ENCODE peak calls at places on chromosomes 11 and 22, in nine cellular contexts. J, S, Z, Y, G, M, P, Q and X are unnamed samples.

GRCh38 chr11:70364745-70365535 is 33.4 kb upstream of the CTTN start:
- DNase-seq in J (no peak), S (no peak), Z (no peak), Y (no peak), G (no peak), M (no peak), P (peak; percentile 31), Q (no peak), X (no peak)

GRCh38 chr22:27545071-27545470 is 256.5 kb downstream of the MN1 start:
- DNase-seq in J (no peak), S (no peak), Z (no peak), Y (no peak), G (no peak), M (no peak), P (no peak), Q (no peak), X (no peak)

GRCh38 chr22:23175817-23176644 is 4.3 kb upstream of the BCR start:
- DNase-seq in J (no peak), S (no peak), Z (no peak), Y (no peak), G (no peak), M (no peak), P (no peak), Q (no peak), X (no peak)

GRCh38 chr11:130211144-130211543 is 51.6 kb downstream of the ST14 start:
- DNase-seq in J (no peak), S (peak; percentile 4), Z (no peak), Y (no peak), G (no peak), M (no peak), P (no peak), Q (no peak), X (peak; percentile 4)

GRCh38 chr11:77497368-77497767 is 23.5 kb upstream of the PAK1 start:
- DNase-seq in J (no peak), S (no peak), Z (no peak), Y (no peak), G (no peak), M (no peak), P (no peak), Q (no peak), X (no peak)

GRCh38 chr22:45502215-45503070 is at the start of gene FBLN1:
- DNase-seq in J (peak; percentile 70), S (no peak), Z (peak; percentile 42), Y (peak; percentile 85), G (peak; percentile 55), M (no peak), P (no peak), Q (peak; percentile 43), X (no peak)

GRCh38 chr22:35377735-35378134 is 3.2 kb upstream of the HMOX1 start:
- DNase-seq in J (no peak), S (no peak), Z (no peak), Y (no peak), G (no peak), M (no peak), P (no peak), Q (no peak), X (no peak)

GRCh38 chr22:19386248-19386647 is 45.3 kb downstream of the HIRA start:
- DNase-seq in J (no peak), S (no peak), Z (no peak), Y (no peak), G (no peak), M (no peak), P (no peak), Q (no peak), X (no peak)

GRCh38 chr22:26756675-26757293 is 99.4 kb downstream of the MIAT start:
- DNase-seq in J (peak; percentile 36), S (peak; percentile 35), Z (no peak), Y (peak; percentile 67), G (peak; percentile 65), M (peak; percentile 46), P (peak; percentile 20), Q (no peak), X (peak; percentile 79)

GRCh38 chr11:114960117-114960516 is 281.8 kb downstream of the NXPE2 start:
- DNase-seq in J (no peak), S (peak; percentile 19), Z (no peak), Y (no peak), G (no peak), M (peak; percentile 16), P (no peak), Q (no peak), X (no peak)

DNA sequence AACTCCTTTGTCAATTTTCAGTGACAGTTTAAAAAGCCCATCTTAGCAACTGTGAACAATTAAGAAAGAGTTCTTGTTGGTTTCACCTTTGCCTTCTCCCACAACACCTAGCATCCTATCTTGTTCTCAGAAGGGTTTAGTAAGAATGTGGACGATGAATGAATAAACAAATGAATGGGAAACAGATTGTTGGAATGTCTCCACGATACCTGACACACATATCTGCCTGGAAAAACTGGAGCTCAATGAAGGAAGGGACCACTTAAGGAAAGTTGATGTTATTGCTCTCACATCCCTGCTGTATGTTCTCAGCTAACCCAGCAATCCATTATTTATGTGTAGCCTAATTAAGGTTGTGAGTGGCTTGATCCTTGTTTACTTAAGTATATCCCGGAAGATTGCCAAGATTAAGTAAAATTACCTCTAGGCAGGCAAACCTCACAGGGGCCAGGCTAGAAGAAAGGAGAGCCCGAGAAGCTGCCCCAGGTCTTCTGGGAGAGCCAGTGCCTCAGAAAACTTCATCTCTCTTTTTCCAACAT is 286.4 kb downstream of the NXPE2 start:
- DNase-seq in J (no peak), S (no peak), Z (no peak), Y (no peak), G (no peak), M (no peak), P (no peak), Q (no peak), X (no peak)
- H3K9me3 ChIP-seq in J (no peaks in the 10 kb centered on the region), S (no peaks in the 10 kb centered on the region), Z (no peaks in the 10 kb centered on the region), Y (no peaks in the 10 kb centered on the region), G (no peaks in the 10 kb centered on the region), M (no peaks in the 10 kb centered on the region), P (no peaks in the 10 kb centered on the region), Q (no peaks in the 10 kb centered on the region), X (no peaks in the 10 kb centered on the region)

GRCh38 chr11:128315933-128316332 is 271.4 kb downstream of the ETS1 start:
- DNase-seq in J (no peak), S (no peak), Z (no peak), Y (no peak), G (no peak), M (no peak), P (no peak), Q (no peak), X (no peak)

GRCh38 chr11:128323381-128323780 is 264.0 kb downstream of the ETS1 start:
- DNase-seq in J (no peak), S (no peak), Z (peak; percentile 3), Y (no peak), G (peak; percentile 53), M (no peak), P (peak; percentile 54), Q (no peak), X (peak; percentile 53)

GRCh38 chr11:128316541-128317206 is 270.7 kb downstream of the ETS1 start:
- DNase-seq in J (no peak), S (no peak), Z (no peak), Y (no peak), G (peak; percentile 25), M (no peak), P (no peak), Q (no peak), X (no peak)

GRCh38 chr11:128313931-128314330 is 273.4 kb downstream of the ETS1 start:
- DNase-seq in J (no peak), S (no peak), Z (no peak), Y (no peak), G (no peak), M (no peak), P (no peak), Q (no peak), X (no peak)

GRCh38 chr11:128318856-128319474 is 268.4 kb downstream of the ETS1 start:
- DNase-seq in J (no peak), S (no peak), Z (no peak), Y (no peak), G (no peak), M (no peak), P (peak; percentile 49), Q (no peak), X (no peak)
- H3K4me3 ChIP-seq in J (no peak overlapping the region), S (no peak overlapping the region), Z (no peak overlapping the region), Y (no peak overlapping the region), G (no peak overlapping the region), M (no peak overlapping the region), P (no peak overlapping the region), Q (no peak overlapping the region), X (no peak overlapping the region)

GRCh38 chr22:47333625-47334024 is 571.2 kb downstream of the TBC1D22A start:
- DNase-seq in J (no peak), S (no peak), Z (peak; percentile 55), Y (no peak), G (peak; percentile 72), M (peak; percentile 24), P (no peak), Q (peak; percentile 59), X (no peak)

GRCh38 chr22:47335460-47335859 is 573.0 kb downstream of the TBC1D22A start:
- DNase-seq in J (no peak), S (no peak), Z (no peak), Y (no peak), G (no peak), M (no peak), P (no peak), Q (no peak), X (no peak)

GRCh38 chr22:47334596-47334995 is 572.1 kb downstream of the TBC1D22A start:
- DNase-seq in J (no peak), S (no peak), Z (no peak), Y (no peak), G (no peak), M (no peak), P (no peak), Q (no peak), X (no peak)

GRCh38 chr22:47337161-47337621 is 574.7 kb downstream of the TBC1D22A start:
- DNase-seq in J (no peak), S (peak; percentile 39), Z (peak; percentile 89), Y (no peak), G (peak; percentile 79), M (no peak), P (no peak), Q (no peak), X (no peak)

GRCh38 chr22:47335958-47336357 is 573.5 kb downstream of the TBC1D22A start:
- DNase-seq in J (no peak), S (no peak), Z (no peak), Y (no peak), G (no peak), M (no peak), P (no peak), Q (no peak), X (no peak)
- H3K9me3 ChIP-seq in J (no peaks in the 10 kb centered on the region), S (no peaks in the 10 kb centered on the region), Z (peaks cover 9% of the 10 kb centered on the region), Y (peaks cover 45% of the 10 kb centered on the region), G (no peaks in the 10 kb centered on the region), M (no peaks in the 10 kb centered on the region), P (no peaks in the 10 kb centered on the region), Q (no peaks in the 10 kb centered on the region), X (no peaks in the 10 kb centered on the region)

GRCh38 chr11:69014084-69014935 is 1.3 kb upstream of the MRGPRF start:
- DNase-seq in J (peak; percentile 91), S (no peak), Z (no peak), Y (no peak), G (no peak), M (no peak), P (no peak), Q (no peak), X (no peak)
- H3K4me3 ChIP-seq in J (peak overlapping the region; percentile 83), S (no peak overlapping the region), Z (no peak overlapping the region), Y (peak overlapping the region; percentile 31), G (no peak overlapping the region), M (no peak overlapping the region), P (no peak overlapping the region), Q (no peak overlapping the region), X (no peak overlapping the region)